ENCODE peak calls at places on chromosomes 7 and 10, in five cellular contexts. K is HCT116, S is HepG2, Z is GM12878, A is K562. L is an unnamed sample.
A peak's percentile ranks its signal among the peaks of the same experiment; 100 is the strongest.

GRCh38 chr7:123763191-123763661 is 14.4 kb upstream of the WASL start:
- DNase-seq in Z (no peak), A (no peak), S (no peak), K (no peak), L (no peak)

GRCh38 chr10:1026578-1026977 is 919 bp upstream of the IDI2 start:
- DNase-seq in Z (no peak), S (no peak), A (no peak), K (no peak), L (no peak)

GRCh38 chr7:80142853-80143580 is 8.4 kb downstream of the GNAI1 start:
- DNase-seq in A (no peak), S (no peak), K (no peak), Z (no peak), L (no peak)

GRCh38 chr7:157941210-157941609 is 604.4 kb downstream of the DNAJB6 start:
- DNase-seq in A (no peak), S (no peak), Z (no peak), K (no peak), L (no peak)

GRCh38 chr7:139720186-139720585 is 57.6 kb downstream of the HIPK2 start:
- DNase-seq in Z (no peak), S (no peak), A (no peak), K (no peak), L (no peak)

GRCh38 chr7:68313806-68314205 is 1284.5 kb upstream of the AUTS2 start:
- DNase-seq in A (no peak), Z (no peak), K (no peak), S (no peak), L (no peak)

GRCh38 chr10:59176241-59177030 is at the start of gene PHYHIPL:
- DNase-seq in S (peak; percentile 63), A (no peak), K (no peak), Z (no peak), L (peak; percentile 6)

GRCh38 chr10:70456164-70456563 is 14.7 kb upstream of the NODAL start:
- DNase-seq in K (no peak), S (no peak), Z (no peak), A (no peak), L (no peak)

GRCh38 chr10:114471906-114472873 is 67.9 kb upstream of the AFAP1L2 start:
- DNase-seq in A (no peak), Z (no peak), S (peak; percentile 24), K (no peak), L (no peak)

GRCh38 chr7:130048906-130049305 is 2.3 kb downstream of the ZC3HC1 start:
- DNase-seq in K (no peak), S (no peak), A (no peak), Z (no peak), L (no peak)

GRCh38 chr10:5461201-5461585 is 38.2 kb downstream of the CALML5 start:
- DNase-seq in A (no peak), K (no peak), S (no peak), Z (no peak), L (no peak)

GRCh38 chr10:12550994-12551393 is 201.6 kb downstream of the CAMK1D start:
- DNase-seq in Z (no peak), A (no peak), K (no peak), S (no peak), L (no peak)

GRCh38 chr7:150335774-150336112 is 5.7 kb downstream of the RARRES2 start:
- DNase-seq in Z (no peak), S (no peak), K (no peak), A (no peak), L (no peak)

GRCh38 chr7:133197972-133198544 is 54.8 kb upstream of the EXOC4 start:
- DNase-seq in K (no peak), A (no peak), S (no peak), Z (no peak), L (no peak)

GRCh38 chr7:11182736-11183135 is 209.1 kb downstream of the PHF14 start:
- DNase-seq in S (no peak), Z (no peak), A (no peak), K (no peak), L (no peak)

GRCh38 chr7:67551027-67551426 is 554.4 kb downstream of the TYW1 start:
- DNase-seq in K (no peak), A (no peak), S (no peak), Z (no peak), L (no peak)

GRCh38 chr7:44398953-44399574 is 73.7 kb upstream of the CAMK2B start:
- DNase-seq in S (no peak), K (no peak), Z (no peak), A (no peak), L (no peak)

GRCh38 chr10:114526497-114527238 is 122.4 kb upstream of the AFAP1L2 start:
- DNase-seq in Z (peak; percentile 95), K (peak; percentile 95), S (peak; percentile 88), A (no peak), L (peak; percentile 87)

DNA sequence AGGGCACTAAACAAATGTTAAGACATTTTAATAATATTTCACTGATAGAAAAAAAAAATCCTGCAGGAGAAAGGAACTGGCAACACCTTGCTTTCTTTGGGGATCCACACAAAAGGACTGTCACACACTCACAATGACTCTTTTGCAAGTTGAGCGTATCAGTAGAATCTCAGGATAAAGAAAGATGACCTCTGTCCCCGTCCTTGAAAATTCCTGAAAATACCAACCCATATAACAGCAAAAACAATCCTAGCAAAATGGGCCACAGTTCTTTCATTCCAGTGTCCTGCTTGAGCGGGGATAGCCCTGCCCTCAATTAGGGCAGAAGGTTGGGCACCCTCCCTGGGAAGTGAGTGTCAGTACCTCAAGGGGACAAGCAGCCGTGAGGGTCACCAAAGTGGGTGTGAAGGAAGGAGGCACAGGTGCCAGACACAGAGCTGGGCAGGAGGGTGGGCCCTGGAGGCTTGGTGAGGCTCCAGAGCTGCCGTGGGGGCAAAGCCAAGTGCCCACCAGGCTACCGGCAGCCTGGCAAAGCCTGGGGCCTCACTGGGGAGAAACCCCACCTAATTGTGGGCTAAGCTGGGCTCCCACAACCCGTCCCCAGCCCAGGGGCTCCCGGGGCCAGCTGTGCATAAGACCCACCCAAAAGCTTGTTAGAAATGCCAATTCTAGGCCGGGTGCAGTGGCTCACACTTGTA is 2.8 kb downstream of the WDR86 start:
- DNase-seq in K (no peak), A (no peak), S (peak; percentile 63), Z (no peak), L (no peak)
- H3K27me3 ChIP-seq in K (no peaks in the 10 kb centered on the region), A (no peaks in the 10 kb centered on the region), S (peaks cover 2% of the 10 kb centered on the region), Z (peaks cover 15% of the 10 kb centered on the region), L (no peaks in the 10 kb centered on the region)

GRCh38 chr7:120274482-120274881 is 1.5 kb downstream of the KCND2 start:
- DNase-seq in K (no peak), A (no peak), S (no peak), Z (no peak), L (no peak)

GRCh38 chr7:120273476-120273975 is 551 bp downstream of the KCND2 start:
- DNase-seq in S (peak; percentile 0), Z (peak; percentile 15), K (no peak), A (no peak), L (peak; percentile 43)

GRCh38 chr7:120274899-120275298 is 1.9 kb downstream of the KCND2 start:
- DNase-seq in S (no peak), A (no peak), Z (no peak), K (no peak), L (no peak)

GRCh38 chr7:120278773-120279172 is 5.8 kb downstream of the KCND2 start:
- DNase-seq in S (no peak), Z (no peak), A (no peak), K (no peak), L (no peak)

GRCh38 chr7:120276720-120277119 is 3.7 kb downstream of the KCND2 start:
- DNase-seq in Z (no peak), A (no peak), K (no peak), S (no peak), L (no peak)
- TF ChIP-seq ZNF274 in Z (no peak), A (no peak), K (no peak), S (no peak), L (no peak)

GRCh38 chr7:42027521-42027920 is 209.5 kb downstream of the GLI3 start:
- DNase-seq in K (no peak), A (no peak), Z (no peak), S (no peak), L (no peak)

GRCh38 chr7:42035205-42035604 is 201.8 kb downstream of the GLI3 start:
- DNase-seq in S (no peak), A (no peak), Z (no peak), K (no peak), L (no peak)

GRCh38 chr7:42025635-42026375 is 211.2 kb downstream of the GLI3 start:
- DNase-seq in K (no peak), S (peak; percentile 13), A (no peak), Z (no peak), L (no peak)

GRCh38 chr7:42029405-42029804 is 207.6 kb downstream of the GLI3 start:
- DNase-seq in S (no peak), K (no peak), A (no peak), Z (no peak), L (peak; percentile 11)
- H3K27me3 ChIP-seq in S (no peaks in the 10 kb centered on the region), K (no peaks in the 10 kb centered on the region), A (peaks cover 2% of the 10 kb centered on the region), Z (no peaks in the 10 kb centered on the region), L (no peaks in the 10 kb centered on the region)

GRCh38 chr7:42236266-42237161 is 495 bp downstream of the GLI3 start:
- DNase-seq in A (no peak), Z (no peak), S (no peak), K (no peak), L (no peak)
- TF ChIP-seq ZNF274 in A (no peak), Z (no peak), S (no peak), K (no peak), L (no peak)

GRCh38 chr7:28472332-28472731 is 60.0 kb downstream of the CREB5 start:
- DNase-seq in Z (no peak), A (peak; percentile 56), K (no peak), S (peak; percentile 16), L (no peak)

GRCh38 chr7:28469562-28469961 is 57.2 kb downstream of the CREB5 start:
- DNase-seq in A (no peak), S (no peak), K (no peak), Z (no peak), L (no peak)

GRCh38 chr7:28473567-28474266 is 61.4 kb downstream of the CREB5 start:
- DNase-seq in K (no peak), S (no peak), A (no peak), Z (no peak), L (no peak)

GRCh38 chr7:28466885-28467284 is 54.6 kb downstream of the CREB5 start:
- DNase-seq in S (no peak), A (no peak), K (no peak), Z (no peak), L (no peak)

DNA sequence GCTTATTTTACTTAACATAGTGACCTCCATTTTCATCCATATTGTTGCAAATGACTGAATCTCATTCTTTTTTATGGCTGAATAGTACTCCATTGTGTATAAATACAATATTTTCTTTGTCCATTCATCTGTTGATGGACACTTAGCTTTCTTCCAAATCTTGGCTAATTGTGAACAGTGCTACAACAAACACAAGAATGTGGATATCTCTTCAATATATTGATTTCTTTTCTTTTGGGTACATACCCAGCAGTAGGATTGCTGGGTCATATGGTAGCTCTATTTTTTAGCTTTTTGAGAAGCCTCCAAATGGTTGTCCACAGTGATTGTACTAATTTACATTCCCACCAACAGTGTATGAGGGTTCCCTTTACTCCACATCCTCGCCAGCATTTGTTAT is 58.0 kb downstream of the CREB5 start:
- DNase-seq in A (no peak), K (no peak), S (no peak), Z (no peak), L (no peak)
- H3K27me3 ChIP-seq in A (no peaks in the 10 kb centered on the region), K (peaks cover 76% of the 10 kb centered on the region), S (no peaks in the 10 kb centered on the region), Z (no peaks in the 10 kb centered on the region), L (no peaks in the 10 kb centered on the region)

L was measured in NT2/D1.